ENCODE peak calls at places on chromosome 12, in seven cellular contexts. One of them, this sample, is unnamed.

GRCh38 chr12:57628280-57629191 is 4.5 kb downstream of the B4GALNT1 start:
- DNase-seq in breast epithelium: no peak
- DNase-seq in brain microvascular endothelial cell: no peak
- DNase-seq in small intestine: no peak
- DNase-seq in GM23248: no peak
- DNase-seq in H1: no peak
- DNase-seq in epithelial cell of prostate: no peak
- DNase-seq in this sample: no peak

GRCh38 chr12:48873096-48873495 is 7.4 kb upstream of the RND1 start:
- DNase-seq in brain microvascular endothelial cell: no peak
- DNase-seq in breast epithelium: no peak
- DNase-seq in H1: no peak
- DNase-seq in GM23248: no peak
- DNase-seq in small intestine: no peak
- DNase-seq in epithelial cell of prostate: no peak
- DNase-seq in this sample: no peak

GRCh38 chr12:70576341-70577282 is 60.6 kb downstream of the PTPRB start:
- DNase-seq in small intestine: peak
- DNase-seq in epithelial cell of prostate: peak
- DNase-seq in brain microvascular endothelial cell: peak
- DNase-seq in breast epithelium: no peak
- DNase-seq in H1: no peak
- DNase-seq in GM23248: peak
- DNase-seq in this sample: peak

GRCh38 chr12:118136559-118137003 is 657 bp downstream of the PEBP1 start:
- DNase-seq in small intestine: peak
- DNase-seq in GM23248: peak
- DNase-seq in breast epithelium: peak
- DNase-seq in brain microvascular endothelial cell: peak
- DNase-seq in epithelial cell of prostate: no peak
- DNase-seq in H1: no peak
- DNase-seq in this sample: peak

GRCh38 chr12:1928439-1929121 is 10.1 kb upstream of the CACNA2D4 start:
- DNase-seq in brain microvascular endothelial cell: no peak
- DNase-seq in GM23248: no peak
- DNase-seq in small intestine: no peak
- DNase-seq in breast epithelium: no peak
- DNase-seq in epithelial cell of prostate: no peak
- DNase-seq in H1: no peak
- DNase-seq in this sample: no peak

GRCh38 chr12:42144174-42144423 is 575 bp downstream of the GXYLT1 start:
- DNase-seq in brain microvascular endothelial cell: peak
- DNase-seq in breast epithelium: no peak
- DNase-seq in GM23248: no peak
- DNase-seq in epithelial cell of prostate: no peak
- DNase-seq in small intestine: no peak
- DNase-seq in H1: no peak
- DNase-seq in this sample: no peak

GRCh38 chr12:19744760-19745218 is 305.5 kb downstream of the AEBP2 start:
- DNase-seq in small intestine: peak
- DNase-seq in breast epithelium: no peak
- DNase-seq in brain microvascular endothelial cell: peak
- DNase-seq in H1: no peak
- DNase-seq in epithelial cell of prostate: no peak
- DNase-seq in GM23248: no peak
- DNase-seq in this sample: no peak

GRCh38 chr12:3034067-3034750 is 43.0 kb upstream of the TSPAN9 start:
- DNase-seq in GM23248: peak
- DNase-seq in epithelial cell of prostate: peak
- DNase-seq in breast epithelium: peak
- DNase-seq in brain microvascular endothelial cell: peak
- DNase-seq in H1: peak
- DNase-seq in small intestine: peak
- DNase-seq in this sample: peak

GRCh38 chr12:1122803-1123202 is 131.8 kb downstream of the ERC1 start:
- DNase-seq in small intestine: no peak
- DNase-seq in epithelial cell of prostate: no peak
- DNase-seq in brain microvascular endothelial cell: no peak
- DNase-seq in breast epithelium: no peak
- DNase-seq in H1: no peak
- DNase-seq in GM23248: no peak
- DNase-seq in this sample: no peak

GRCh38 chr12:112350593-112351592 is 31.3 kb downstream of the HECTD4 start:
- DNase-seq in breast epithelium: no peak
- DNase-seq in GM23248: peak
- DNase-seq in brain microvascular endothelial cell: no peak
- DNase-seq in H1: no peak
- DNase-seq in small intestine: no peak
- DNase-seq in epithelial cell of prostate: no peak
- DNase-seq in this sample: no peak

GRCh38 chr12:54956818-54957641 is 27.5 kb downstream of the TESPA1 start:
- DNase-seq in H1: no peak
- DNase-seq in brain microvascular endothelial cell: no peak
- DNase-seq in small intestine: no peak
- DNase-seq in breast epithelium: no peak
- DNase-seq in GM23248: no peak
- DNase-seq in epithelial cell of prostate: no peak
- DNase-seq in this sample: no peak

GRCh38 chr12:98373019-98373554 is 142.3 kb upstream of the TMPO start:
- DNase-seq in H1: no peak
- DNase-seq in epithelial cell of prostate: no peak
- DNase-seq in brain microvascular endothelial cell: peak
- DNase-seq in GM23248: peak
- DNase-seq in breast epithelium: no peak
- DNase-seq in small intestine: peak
- DNase-seq in this sample: peak

GRCh38 chr12:1473418-1473817 is 121.0 kb downstream of the FBXL14 start:
- DNase-seq in breast epithelium: no peak
- DNase-seq in brain microvascular endothelial cell: no peak
- DNase-seq in GM23248: peak
- DNase-seq in small intestine: peak
- DNase-seq in epithelial cell of prostate: no peak
- DNase-seq in H1: no peak
- DNase-seq in this sample: no peak

GRCh38 chr12:14931359-14931758 is 7.0 kb downstream of the ERP27 start:
- DNase-seq in GM23248: peak
- DNase-seq in small intestine: no peak
- DNase-seq in epithelial cell of prostate: no peak
- DNase-seq in H1: no peak
- DNase-seq in breast epithelium: no peak
- DNase-seq in brain microvascular endothelial cell: no peak
- DNase-seq in this sample: no peak

GRCh38 chr12:64687816-64688599 is 71.2 kb downstream of the GNS start:
- DNase-seq in breast epithelium: no peak
- DNase-seq in brain microvascular endothelial cell: no peak
- DNase-seq in H1: no peak
- DNase-seq in epithelial cell of prostate: no peak
- DNase-seq in GM23248: no peak
- DNase-seq in small intestine: no peak
- DNase-seq in this sample: no peak

GRCh38 chr12:71312767-71313375 is 126.7 kb upstream of the LGR5 start:
- DNase-seq in small intestine: no peak
- DNase-seq in epithelial cell of prostate: no peak
- DNase-seq in H1: no peak
- DNase-seq in GM23248: no peak
- DNase-seq in brain microvascular endothelial cell: no peak
- DNase-seq in breast epithelium: no peak
- DNase-seq in this sample: peak

GRCh38 chr12:58204086-58204485 is 262.7 kb downstream of the ATP23 start:
- DNase-seq in epithelial cell of prostate: no peak
- DNase-seq in breast epithelium: no peak
- DNase-seq in small intestine: no peak
- DNase-seq in GM23248: peak
- DNase-seq in brain microvascular endothelial cell: peak
- DNase-seq in H1: no peak
- DNase-seq in this sample: no peak

GRCh38 chr12:4579305-4580097 is 17.5 kb downstream of the DYRK4 start:
- DNase-seq in small intestine: peak
- DNase-seq in brain microvascular endothelial cell: peak
- DNase-seq in epithelial cell of prostate: no peak
- DNase-seq in H1: no peak
- DNase-seq in GM23248: peak
- DNase-seq in breast epithelium: no peak
- DNase-seq in this sample: no peak

GRCh38 chr12:57888407-57889157 is 42.1 kb upstream of the CTDSP2 start:
- DNase-seq in breast epithelium: no peak
- DNase-seq in epithelial cell of prostate: peak
- DNase-seq in small intestine: peak
- DNase-seq in GM23248: peak
- DNase-seq in brain microvascular endothelial cell: peak
- DNase-seq in H1: no peak
- DNase-seq in this sample: peak

GRCh38 chr12:118922405-118922804 is 58.9 kb upstream of the SRRM4 start:
- DNase-seq in H1: no peak
- DNase-seq in GM23248: no peak
- DNase-seq in small intestine: no peak
- DNase-seq in epithelial cell of prostate: no peak
- DNase-seq in brain microvascular endothelial cell: no peak
- DNase-seq in breast epithelium: no peak
- DNase-seq in this sample: no peak

GRCh38 chr12:51392556-51393237 is 1.5 kb upstream of the GALNT6 start:
- DNase-seq in small intestine: peak
- DNase-seq in brain microvascular endothelial cell: no peak
- DNase-seq in H1: no peak
- DNase-seq in GM23248: peak
- DNase-seq in breast epithelium: no peak
- DNase-seq in epithelial cell of prostate: no peak
- DNase-seq in this sample: no peak

GRCh38 chr12:57476162-57476992 is 3.3 kb downstream of the ARHGAP9 start:
- DNase-seq in H1: no peak
- DNase-seq in breast epithelium: no peak
- DNase-seq in brain microvascular endothelial cell: no peak
- DNase-seq in small intestine: no peak
- DNase-seq in epithelial cell of prostate: no peak
- DNase-seq in GM23248: no peak
- DNase-seq in this sample: no peak

DNA sequence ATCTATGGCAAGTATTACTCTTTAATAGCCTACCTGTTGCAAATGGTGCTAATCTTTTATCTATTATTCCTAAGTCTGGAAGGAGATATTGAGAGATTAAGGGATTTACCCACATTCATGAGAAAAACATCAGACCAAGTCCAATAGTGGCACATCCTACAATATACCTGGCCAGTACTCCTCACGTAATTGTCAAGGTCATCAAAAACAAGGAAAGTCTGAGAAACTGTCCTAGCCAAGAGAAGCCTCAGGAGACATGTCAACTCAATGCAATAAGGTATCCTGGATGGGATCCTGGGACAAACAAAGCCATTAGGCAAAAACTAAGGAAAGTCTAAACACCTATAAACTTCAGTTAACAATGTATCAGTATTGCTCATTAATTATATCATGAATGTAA is 12.5 kb downstream of the NR2C1 start:
- DNase-seq in H1: no peak
- DNase-seq in small intestine: no peak
- DNase-seq in epithelial cell of prostate: no peak
- DNase-seq in GM23248: no peak
- DNase-seq in brain microvascular endothelial cell: no peak
- DNase-seq in breast epithelium: no peak
- DNase-seq in this sample: no peak
- H3K27ac ChIP-seq in H1: no peak
- H3K27ac ChIP-seq in small intestine: no peak
- H3K27ac ChIP-seq in epithelial cell of prostate: no peak
- H3K27ac ChIP-seq in GM23248: no peak
- H3K27ac ChIP-seq in brain microvascular endothelial cell: no peak
- H3K27ac ChIP-seq in breast epithelium: no peak
- H3K27ac ChIP-seq in this sample: no peak

DNA sequence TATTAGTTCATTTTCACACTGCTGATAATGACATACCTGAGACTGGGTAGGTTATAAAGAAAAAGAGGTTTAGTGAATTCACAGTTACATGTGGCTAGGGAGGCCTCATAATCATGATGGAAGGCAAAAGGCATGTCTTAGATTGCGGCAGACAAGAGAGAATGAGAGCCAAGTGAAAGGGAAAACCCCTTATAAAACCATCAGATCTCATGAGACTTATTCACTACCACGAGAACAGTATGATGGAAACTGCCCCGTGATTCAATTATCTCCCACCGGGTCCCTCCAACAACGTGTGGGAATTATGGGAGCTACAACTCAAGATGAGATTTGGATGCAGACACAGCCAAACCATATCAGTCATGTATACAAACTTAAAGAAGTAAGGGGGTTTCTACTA is 19.1 kb upstream of the PYROXD1 start:
- DNase-seq in small intestine: no peak
- DNase-seq in epithelial cell of prostate: no peak
- DNase-seq in breast epithelium: no peak
- DNase-seq in H1: no peak
- DNase-seq in brain microvascular endothelial cell: peak
- DNase-seq in GM23248: no peak
- DNase-seq in this sample: no peak
- H3K27ac ChIP-seq in small intestine: no peak
- H3K27ac ChIP-seq in epithelial cell of prostate: no peak
- H3K27ac ChIP-seq in breast epithelium: no peak
- H3K27ac ChIP-seq in H1: no peak
- H3K27ac ChIP-seq in brain microvascular endothelial cell: no peak
- H3K27ac ChIP-seq in GM23248: no peak
- H3K27ac ChIP-seq in this sample: no peak

DNA sequence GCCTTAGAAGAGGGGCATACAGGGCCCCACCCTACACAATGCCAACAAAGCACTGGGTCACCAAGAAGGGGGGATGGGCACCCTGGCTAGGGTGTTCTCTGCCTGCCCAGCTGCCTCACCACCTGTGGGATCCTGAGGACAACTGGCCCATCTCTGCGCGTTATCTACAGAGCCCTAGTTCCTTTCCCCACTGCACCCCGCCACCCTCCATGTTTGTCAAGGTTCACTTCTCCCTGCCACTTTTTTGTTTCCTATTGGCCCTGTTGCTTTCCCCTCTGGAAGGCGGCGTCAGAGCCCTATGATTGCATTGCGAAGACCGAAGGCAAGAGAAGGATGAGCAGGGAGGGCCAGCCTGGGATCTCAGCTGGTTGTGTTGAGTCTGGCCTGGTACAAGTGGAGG is 1.6 kb downstream of the SLC48A1 start:
- DNase-seq in small intestine: no peak
- DNase-seq in H1: no peak
- DNase-seq in epithelial cell of prostate: no peak
- DNase-seq in brain microvascular endothelial cell: no peak
- DNase-seq in breast epithelium: no peak
- DNase-seq in GM23248: no peak
- DNase-seq in this sample: no peak
- H3K27ac ChIP-seq in small intestine: no peak
- H3K27ac ChIP-seq in H1: no peak
- H3K27ac ChIP-seq in epithelial cell of prostate: no peak
- H3K27ac ChIP-seq in brain microvascular endothelial cell: no peak
- H3K27ac ChIP-seq in breast epithelium: peak
- H3K27ac ChIP-seq in GM23248: no peak
- H3K27ac ChIP-seq in this sample: peak

GRCh38 chr12:56120158-56120846 is 2.2 kb downstream of the ZC3H10 start:
- DNase-seq in breast epithelium: no peak
- DNase-seq in epithelial cell of prostate: no peak
- DNase-seq in small intestine: no peak
- DNase-seq in H1: no peak
- DNase-seq in brain microvascular endothelial cell: no peak
- DNase-seq in GM23248: no peak
- DNase-seq in this sample: peak
- H3K27ac ChIP-seq in breast epithelium: peak
- H3K27ac ChIP-seq in epithelial cell of prostate: peak
- H3K27ac ChIP-seq in small intestine: no peak
- H3K27ac ChIP-seq in H1: no peak
- H3K27ac ChIP-seq in brain microvascular endothelial cell: no peak
- H3K27ac ChIP-seq in GM23248: no peak
- H3K27ac ChIP-seq in this sample: peak